ENCODE peak calls at places on chromosomes 7 and 10, in four cellular contexts. S is GM04504, H is nephron progenitor cell, B is GF-D8. G is an unnamed sample.

GRCh38 chr10:104268691-104269645 is at the start of gene GSTO2:
- DNase-seq in H (peak), B (peak), S (peak), G (peak)

GRCh38 chr7:64407148-64407547 is 93.4 kb downstream of the ZNF736 start:
- DNase-seq in H (no peak), S (no peak), B (no peak), G (no peak)

GRCh38 chr10:34759161-34759836 is 55.8 kb downstream of the PARD3 start:
- DNase-seq in S (no peak), B (no peak), H (no peak), G (no peak)

GRCh38 chr7:141585592-141586510 is 34.6 kb downstream of the AGK start:
- DNase-seq in H (no peak), S (peak), B (no peak), G (peak)

GRCh38 chr10:71981024-71981867 is 17.1 kb downstream of the CHST3 start:
- DNase-seq in H (peak), S (no peak), B (no peak), G (peak)

GRCh38 chr7:27723086-27723485 is 16.9 kb upstream of the TAX1BP1 start:
- DNase-seq in B (peak), H (no peak), S (no peak), G (peak)

GRCh38 chr10:97648557-97649404 is 8.3 kb downstream of the PI4K2A start:
- DNase-seq in S (peak), H (no peak), B (no peak), G (peak)

GRCh38 chr7:134602921-134603394 is 43.7 kb upstream of the BPGM start:
- DNase-seq in S (no peak), H (no peak), B (peak), G (peak)

GRCh38 chr10:70053212-70053895 is 708 bp downstream of the MACROH2A2 start:
- DNase-seq in H (peak), S (no peak), B (no peak), G (no peak)

GRCh38 chr7:18290223-18290622 is 205.3 kb upstream of the HDAC9 start:
- DNase-seq in H (no peak), S (no peak), B (no peak), G (peak)

GRCh38 chr7:113015038-113015645 is 71.5 kb downstream of the GPR85 start:
- DNase-seq in H (no peak), S (no peak), B (no peak), G (peak)

GRCh38 chr7:111486472-111487142 is 75.7 kb downstream of the IMMP2L start:
- DNase-seq in S (peak), H (peak), B (peak), G (peak)

GRCh38 chr7:14115706-14116105 is 126.2 kb upstream of the ETV1 start:
- DNase-seq in B (no peak), H (no peak), S (no peak), G (peak)

GRCh38 chr10:28910960-28911359 is 233.6 kb downstream of the BAMBI start:
- DNase-seq in S (peak), B (no peak), H (no peak), G (peak)

GRCh38 chr7:98619450-98620321 is 2.6 kb downstream of the NPTX2 start:
- DNase-seq in B (no peak), S (no peak), H (peak), G (no peak)

GRCh38 chr7:16491148-16491547 is 25.6 kb upstream of the SOSTDC1 start:
- DNase-seq in H (no peak), B (no peak), S (no peak), G (peak)

GRCh38 chr10:19479854-19480253 is 336.4 kb upstream of the PLXDC2 start:
- DNase-seq in S (no peak), H (no peak), B (no peak), G (no peak)

GRCh38 chr10:88851706-88852105 is at the start of gene ANKRD22:
- DNase-seq in H (no peak), B (peak), S (no peak), G (peak)

GRCh38 chr7:130489140-130489967 is 2.5 kb upstream of the MEST start:
- DNase-seq in H (peak), B (no peak), S (no peak), G (peak)

GRCh38 chr10:62335326-62335725 is 38.8 kb upstream of the ZNF365 start:
- DNase-seq in S (no peak), B (no peak), H (no peak), G (peak)

GRCh38 chr7:31782411-31782991 is 95.5 kb downstream of the PPP1R17 start:
- DNase-seq in S (peak), H (peak), B (no peak), G (peak)

GRCh38 chr7:116707289-116707688 is 35.3 kb downstream of the MET start:
- DNase-seq in B (no peak), S (no peak), H (no peak), G (no peak)

G was measured in fibroblast of lung.